ENCODE peak calls at places on chromosomes 1 and 21, in nine cellular contexts. G, O, T, X, B, E, K, H and A are unnamed samples.

GRCh38 chr1:57461405-57461804 is 37.5 kb upstream of the DAB1 start:
- ATAC-seq in G (peak), O (no peak), T (peak), X (no peak), B (no peak), E (no peak), K (no peak), H (no peak), A (no peak)

GRCh38 chr1:156122086-156122485 is 7.6 kb downstream of the LMNA start:
- ATAC-seq in G (no peak), O (no peak), T (no peak), X (no peak), B (no peak), E (no peak), K (no peak), H (no peak), A (no peak)

GRCh38 chr21:26844258-26845065 is 747 bp downstream of the ADAMTS1 start:
- ATAC-seq in G (peak), O (peak), T (no peak), X (peak), B (no peak), E (peak), K (peak), H (peak), A (peak)

GRCh38 chr1:210293191-210293607 is 35.5 kb upstream of the HHAT start:
- ATAC-seq in G (peak), O (no peak), T (peak), X (peak), B (no peak), E (no peak), K (peak), H (no peak), A (peak)

GRCh38 chr1:39494671-39495410 is 3.4 kb downstream of the BMP8A start:
- ATAC-seq in G (no peak), O (no peak), T (no peak), X (no peak), B (no peak), E (no peak), K (no peak), H (no peak), A (no peak)

GRCh38 chr1:25657121-25657521 is 40.5 kb downstream of the MAN1C1 start:
- ATAC-seq in G (no peak), O (no peak), T (no peak), X (no peak), B (peak), E (peak), K (no peak), H (no peak), A (no peak)

GRCh38 chr1:1092149-1092855 is 18.2 kb upstream of the RNF223 start:
- ATAC-seq in G (no peak), O (no peak), T (no peak), X (no peak), B (no peak), E (no peak), K (no peak), H (no peak), A (no peak)

GRCh38 chr21:44370027-44370735 is 16.8 kb downstream of the TRPM2 start:
- ATAC-seq in G (peak), O (no peak), T (peak), X (peak), B (no peak), E (no peak), K (peak), H (peak), A (no peak)